ENCODE peak calls at places on chromosomes 16 and 17, in seven cellular contexts. C, B, H, O, R, Z and K are unnamed samples.

GRCh38 chr17:40168262-40168832 is 8.9 kb upstream of the RAPGEFL1 start:
- DNase-seq in R (peak; percentile 8), O (peak; percentile 46), B (peak; percentile 51), H (no peak), C (peak; percentile 65), Z (no peak), K (peak; percentile 37)

GRCh38 chr16:71610447-71610846 is 15.5 kb upstream of the MARVELD3 start:
- DNase-seq in H (no peak), C (no peak), R (no peak), O (no peak), Z (no peak), B (no peak), K (no peak)

GRCh38 chr17:55898195-55898594 is 147.3 kb downstream of the PCTP start:
- DNase-seq in O (no peak), C (no peak), R (no peak), H (no peak), B (no peak), Z (no peak), K (no peak)

GRCh38 chr17:59074494-59074893 is 32.2 kb downstream of the TRIM37 start:
- DNase-seq in Z (no peak), O (no peak), B (no peak), C (no peak), H (peak; percentile 65), R (no peak), K (peak; percentile 18)

GRCh38 chr17:73588291-73589095 is 55.8 kb downstream of the SDK2 start:
- DNase-seq in O (no peak), B (no peak), Z (no peak), C (no peak), R (no peak), H (no peak), K (no peak)

GRCh38 chr17:64016248-64016784 is 4.1 kb downstream of the ICAM2 start:
- DNase-seq in R (no peak), H (no peak), Z (no peak), B (no peak), O (no peak), C (peak; percentile 32), K (no peak)

GRCh38 chr16:49003992-49004391 is 277.6 kb downstream of the CBLN1 start:
- DNase-seq in H (no peak), O (no peak), Z (no peak), B (no peak), C (no peak), R (no peak), K (no peak)

GRCh38 chr16:58011652-58012051 is 10.4 kb downstream of the USB1 start:
- DNase-seq in R (no peak), O (no peak), C (no peak), Z (no peak), H (peak; percentile 60), B (no peak), K (no peak)

GRCh38 chr17:68906638-68907037 is 48.6 kb downstream of the ABCA8 start:
- DNase-seq in B (peak; percentile 2), R (no peak), O (peak; percentile 13), Z (no peak), C (peak; percentile 15), H (no peak), K (no peak)

GRCh38 chr16:49969356-49970030 is 55.5 kb upstream of the CNEP1R1 start:
- DNase-seq in R (no peak), O (peak; percentile 26), H (no peak), C (no peak), Z (no peak), B (no peak), K (no peak)

GRCh38 chr17:17888821-17889220 is 52.0 kb upstream of the SREBF1 start:
- DNase-seq in Z (no peak), O (no peak), R (no peak), C (peak; percentile 39), H (no peak), B (no peak), K (no peak)

GRCh38 chr17:53655591-53655990 is 167.1 kb upstream of the KIF2B start:
- DNase-seq in R (no peak), H (peak; percentile 20), C (no peak), B (no peak), O (no peak), Z (no peak), K (no peak)

GRCh38 chr16:66904846-66905632 is 13.6 kb downstream of the CDH16 start:
- DNase-seq in R (no peak), Z (no peak), B (no peak), C (no peak), H (no peak), O (no peak), K (no peak)

GRCh38 chr17:64066709-64067108 is 46.3 kb upstream of the ICAM2 start:
- DNase-seq in H (no peak), R (no peak), O (no peak), Z (no peak), C (no peak), B (no peak), K (no peak)

GRCh38 chr16:35585411-35585810 is 2126.0 kb downstream of the TP53TG3F start:
- DNase-seq in B (no peak), C (no peak), Z (no peak), R (no peak), O (no peak), H (no peak), K (no peak)

GRCh38 chr17:4208228-4208627 is 55.6 kb downstream of the ANKFY1 start:
- DNase-seq in C (no peak), B (peak; percentile 75), R (no peak), O (no peak), Z (no peak), H (no peak), K (peak; percentile 52)

GRCh38 chr17:79808763-79809529 is 12.1 kb upstream of the CBX8 start:
- DNase-seq in C (peak; percentile 61), B (no peak), R (peak; percentile 61), H (no peak), Z (no peak), O (no peak), K (no peak)

GRCh38 chr17:61208301-61209098 is 191.1 kb upstream of the TBX2 start:
- DNase-seq in R (no peak), O (no peak), B (no peak), C (no peak), H (no peak), Z (no peak), K (no peak)

GRCh38 chr17:50266384-50267073 is 7.7 kb upstream of the TMEM92 start:
- DNase-seq in R (peak; percentile 69), Z (no peak), C (no peak), O (no peak), B (peak; percentile 80), H (peak; percentile 19), K (peak; percentile 66)

GRCh38 chr17:49932131-49932723 is 36.8 kb upstream of the DLX4 start:
- DNase-seq in H (no peak), R (no peak), Z (no peak), C (no peak), B (no peak), O (no peak), K (no peak)

GRCh38 chr17:59914274-59914854 is 21.4 kb downstream of the RPS6KB1 start:
- DNase-seq in H (no peak), B (peak; percentile 56), C (peak; percentile 53), R (no peak), Z (no peak), O (peak; percentile 59), K (no peak)

GRCh38 chr17:58245428-58246103 is 7.2 kb downstream of the LPO start:
- DNase-seq in C (no peak), O (no peak), R (no peak), B (no peak), Z (no peak), H (no peak), K (no peak)

GRCh38 chr17:80297996-80298560 is 37.4 kb downstream of the RNF213 start:
- DNase-seq in H (no peak), C (no peak), Z (no peak), O (no peak), R (peak; percentile 44), B (no peak), K (no peak)

GRCh38 chr16:57374067-57374534 is 1.8 kb downstream of the CX3CL1 start:
- DNase-seq in R (no peak), B (no peak), H (no peak), Z (no peak), O (no peak), C (no peak), K (no peak)

GRCh38 chr17:50090071-50090470 is 5.1 kb upstream of the PDK2 start:
- DNase-seq in B (no peak), R (no peak), H (no peak), C (no peak), Z (no peak), O (no peak), K (no peak)

GRCh38 chr17:40618754-40619625 is 28.6 kb downstream of the SMARCE1 start:
- DNase-seq in H (no peak), Z (no peak), B (no peak), O (no peak), C (no peak), R (no peak), K (no peak)

GRCh38 chr16:86919531-86920305 is 341.4 kb downstream of the FOXL1 start:
- DNase-seq in B (no peak), H (no peak), C (no peak), Z (no peak), R (no peak), O (peak; percentile 27), K (no peak)

GRCh38 chr17:28042721-28043291 is 329 bp downstream of the NLK start:
- DNase-seq in C (no peak), Z (no peak), B (no peak), H (no peak), O (no peak), R (no peak), K (no peak)

GRCh38 chr16:76059701-76060100 is 217.5 kb upstream of the CNTNAP4 start:
- DNase-seq in C (no peak), O (no peak), H (no peak), R (no peak), Z (no peak), B (no peak), K (no peak)

GRCh38 chr16:58099097-58099955 is 29.9 kb downstream of the CFAP20 start:
- DNase-seq in C (no peak), Z (no peak), R (no peak), O (no peak), B (no peak), H (no peak), K (no peak)